ENCODE peak calls at places on chromosomes 13 and 19, in four cellular contexts. G is HS-5; P is stimulated activated CD4-positive, alpha-beta T cell treated with anti-CD3 and anti-CD28 coated beads, Interleukin-2, amount 100 ng/mL, for 4 hours; A is HFFc6. N is an unnamed sample.

GRCh38 chr13:38743499-38743898 is 56.6 kb downstream of the FREM2 start:
- DNase-seq in G (no peak), P (no peak), A (no peak), N (no peak)

GRCh38 chr13:43054803-43055802 is 31.7 kb downstream of the DNAJC15 start:
- DNase-seq in G (peak), P (no peak), A (peak), N (peak)

GRCh38 chr19:3565177-3565576 is 7.6 kb upstream of the HMG20B start:
- DNase-seq in G (no peak), P (no peak), A (no peak), N (no peak)

GRCh38 chr19:51921949-51922348 is 5.3 kb upstream of the ZNF613 start:
- DNase-seq in G (no peak), P (no peak), A (no peak), N (no peak)

GRCh38 chr19:46000497-46001246 is 5.4 kb downstream of the CCDC61 start:
- DNase-seq in G (no peak), P (peak), A (no peak), N (peak)

GRCh38 chr19:1315470-1316166 is 29.9 kb downstream of the EFNA2 start:
- DNase-seq in G (no peak), P (no peak), A (no peak), N (peak)

GRCh38 chr13:48564046-48564445 is 31.2 kb upstream of the RCBTB2 start:
- DNase-seq in G (no peak), P (no peak), A (peak), N (no peak)

GRCh38 chr13:82938644-82939043 is 943.6 kb downstream of the SLITRK1 start:
- DNase-seq in G (no peak), P (no peak), A (no peak), N (no peak)

GRCh38 chr13:29522044-29522685 is 73.3 kb downstream of the SLC7A1 start:
- DNase-seq in G (peak), P (no peak), A (peak), N (no peak)

GRCh38 chr13:26168276-26168814 is 53.8 kb downstream of the RNF6 start:
- DNase-seq in G (no peak), P (no peak), A (peak), N (no peak)

GRCh38 chr19:48303866-48304265 is 21.5 kb upstream of the EMP3 start:
- DNase-seq in G (no peak), P (no peak), A (no peak), N (peak)

GRCh38 chr13:113724780-113725315 is 34.2 kb upstream of the TMEM255B start:
- DNase-seq in G (no peak), P (peak), A (peak), N (peak)

GRCh38 chr13:66835040-66835628 is 395.0 kb downstream of the PCDH9 start:
- DNase-seq in G (no peak), P (no peak), A (no peak), N (no peak)